ENCODE peak calls at places on chromosomes 16 and 17, in seven cellular contexts. One of them, this sample, is unnamed.

GRCh38 chr17:33292184-33292980 is 713 bp downstream of the ASIC2 start:
- DNase-seq in left colon: no peak
- DNase-seq in CD8-positive, alpha-beta memory T cell: no peak
- DNase-seq in GM04504: no peak
- DNase-seq in NCI-H510A: no peak
- DNase-seq in GM12865: no peak
- DNase-seq in activated T-cell treated with anti-CD3 and anti-CD28 coated beads, Interleukin-2, amount 50 U/mL, for 48 hours: peak
- DNase-seq in this sample: no peak

GRCh38 chr16:4802659-4803287 is 340 bp upstream of the ROGDI start:
- DNase-seq in left colon: peak
- DNase-seq in CD8-positive, alpha-beta memory T cell: peak
- DNase-seq in GM04504: peak
- DNase-seq in NCI-H510A: peak
- DNase-seq in GM12865: peak
- DNase-seq in activated T-cell treated with anti-CD3 and anti-CD28 coated beads, Interleukin-2, amount 50 U/mL, for 48 hours: peak
- DNase-seq in this sample: peak

GRCh38 chr17:79438936-79439335 is 171.9 kb downstream of the RBFOX3 start:
- DNase-seq in left colon: no peak
- DNase-seq in CD8-positive, alpha-beta memory T cell: no peak
- DNase-seq in GM04504: no peak
- DNase-seq in NCI-H510A: no peak
- DNase-seq in GM12865: no peak
- DNase-seq in activated T-cell treated with anti-CD3 and anti-CD28 coated beads, Interleukin-2, amount 50 U/mL, for 48 hours: no peak
- DNase-seq in this sample: no peak

GRCh38 chr17:27871407-27871806 is 21.8 kb downstream of the LYRM9 start:
- DNase-seq in left colon: peak
- DNase-seq in CD8-positive, alpha-beta memory T cell: no peak
- DNase-seq in GM04504: no peak
- DNase-seq in NCI-H510A: no peak
- DNase-seq in GM12865: no peak
- DNase-seq in activated T-cell treated with anti-CD3 and anti-CD28 coated beads, Interleukin-2, amount 50 U/mL, for 48 hours: no peak
- DNase-seq in this sample: no peak

GRCh38 chr16:55357241-55357640 is 33.2 kb downstream of the IRX6 start:
- DNase-seq in left colon: no peak
- DNase-seq in CD8-positive, alpha-beta memory T cell: no peak
- DNase-seq in GM04504: no peak
- DNase-seq in NCI-H510A: no peak
- DNase-seq in GM12865: no peak
- DNase-seq in activated T-cell treated with anti-CD3 and anti-CD28 coated beads, Interleukin-2, amount 50 U/mL, for 48 hours: no peak
- DNase-seq in this sample: no peak

GRCh38 chr17:47819475-47819874 is 2.1 kb downstream of the OSBPL7 start:
- DNase-seq in left colon: peak
- DNase-seq in CD8-positive, alpha-beta memory T cell: no peak
- DNase-seq in GM04504: no peak
- DNase-seq in NCI-H510A: no peak
- DNase-seq in GM12865: no peak
- DNase-seq in activated T-cell treated with anti-CD3 and anti-CD28 coated beads, Interleukin-2, amount 50 U/mL, for 48 hours: no peak
- DNase-seq in this sample: no peak

GRCh38 chr16:84484579-84485254 is 19.7 kb downstream of the MEAK7 start:
- DNase-seq in left colon: no peak
- DNase-seq in CD8-positive, alpha-beta memory T cell: no peak
- DNase-seq in GM04504: peak
- DNase-seq in NCI-H510A: peak
- DNase-seq in GM12865: peak
- DNase-seq in activated T-cell treated with anti-CD3 and anti-CD28 coated beads, Interleukin-2, amount 50 U/mL, for 48 hours: peak
- DNase-seq in this sample: peak

GRCh38 chr17:80678621-80679020 is 134.0 kb downstream of the RPTOR start:
- DNase-seq in left colon: no peak
- DNase-seq in CD8-positive, alpha-beta memory T cell: no peak
- DNase-seq in GM04504: peak
- DNase-seq in NCI-H510A: no peak
- DNase-seq in GM12865: no peak
- DNase-seq in activated T-cell treated with anti-CD3 and anti-CD28 coated beads, Interleukin-2, amount 50 U/mL, for 48 hours: peak
- DNase-seq in this sample: no peak

GRCh38 chr16:65061935-65062334 is 59.9 kb downstream of the CDH11 start:
- DNase-seq in left colon: no peak
- DNase-seq in CD8-positive, alpha-beta memory T cell: no peak
- DNase-seq in GM04504: no peak
- DNase-seq in NCI-H510A: no peak
- DNase-seq in GM12865: no peak
- DNase-seq in activated T-cell treated with anti-CD3 and anti-CD28 coated beads, Interleukin-2, amount 50 U/mL, for 48 hours: no peak
- DNase-seq in this sample: no peak

GRCh38 chr16:25011891-25012499 is 3.2 kb downstream of the ARHGAP17 start:
- DNase-seq in left colon: no peak
- DNase-seq in CD8-positive, alpha-beta memory T cell: no peak
- DNase-seq in GM04504: no peak
- DNase-seq in NCI-H510A: no peak
- DNase-seq in GM12865: no peak
- DNase-seq in activated T-cell treated with anti-CD3 and anti-CD28 coated beads, Interleukin-2, amount 50 U/mL, for 48 hours: no peak
- DNase-seq in this sample: no peak

GRCh38 chr17:1461193-1461944 is 5.3 kb upstream of the CRK start:
- DNase-seq in left colon: no peak
- DNase-seq in CD8-positive, alpha-beta memory T cell: no peak
- DNase-seq in GM04504: no peak
- DNase-seq in NCI-H510A: no peak
- DNase-seq in GM12865: no peak
- DNase-seq in activated T-cell treated with anti-CD3 and anti-CD28 coated beads, Interleukin-2, amount 50 U/mL, for 48 hours: no peak
- DNase-seq in this sample: no peak

GRCh38 chr17:8658800-8659199 is 28.3 kb upstream of the MYH10 start:
- DNase-seq in left colon: no peak
- DNase-seq in CD8-positive, alpha-beta memory T cell: no peak
- DNase-seq in GM04504: no peak
- DNase-seq in NCI-H510A: no peak
- DNase-seq in GM12865: no peak
- DNase-seq in activated T-cell treated with anti-CD3 and anti-CD28 coated beads, Interleukin-2, amount 50 U/mL, for 48 hours: no peak
- DNase-seq in this sample: no peak

GRCh38 chr16:48609453-48610023 is 442 bp downstream of the N4BP1 start:
- DNase-seq in left colon: peak
- DNase-seq in CD8-positive, alpha-beta memory T cell: peak
- DNase-seq in GM04504: no peak
- DNase-seq in NCI-H510A: peak
- DNase-seq in GM12865: peak
- DNase-seq in activated T-cell treated with anti-CD3 and anti-CD28 coated beads, Interleukin-2, amount 50 U/mL, for 48 hours: peak
- DNase-seq in this sample: peak

GRCh38 chr16:23952128-23953041 is 116.6 kb downstream of the PRKCB start:
- DNase-seq in left colon: no peak
- DNase-seq in CD8-positive, alpha-beta memory T cell: peak
- DNase-seq in GM04504: no peak
- DNase-seq in NCI-H510A: no peak
- DNase-seq in GM12865: no peak
- DNase-seq in activated T-cell treated with anti-CD3 and anti-CD28 coated beads, Interleukin-2, amount 50 U/mL, for 48 hours: peak
- DNase-seq in this sample: peak

GRCh38 chr17:4490637-4491061 is 8.0 kb upstream of the SPNS2 start:
- DNase-seq in left colon: no peak
- DNase-seq in CD8-positive, alpha-beta memory T cell: no peak
- DNase-seq in GM04504: no peak
- DNase-seq in NCI-H510A: no peak
- DNase-seq in GM12865: no peak
- DNase-seq in activated T-cell treated with anti-CD3 and anti-CD28 coated beads, Interleukin-2, amount 50 U/mL, for 48 hours: no peak
- DNase-seq in this sample: no peak

GRCh38 chr17:63702223-63702577 is 2.3 kb upstream of the LIMD2 start:
- DNase-seq in left colon: no peak
- DNase-seq in CD8-positive, alpha-beta memory T cell: no peak
- DNase-seq in GM04504: no peak
- DNase-seq in NCI-H510A: peak
- DNase-seq in GM12865: peak
- DNase-seq in activated T-cell treated with anti-CD3 and anti-CD28 coated beads, Interleukin-2, amount 50 U/mL, for 48 hours: peak
- DNase-seq in this sample: no peak

GRCh38 chr16:49382916-49383315 is 9.3 kb downstream of the C16orf78 start:
- DNase-seq in left colon: no peak
- DNase-seq in CD8-positive, alpha-beta memory T cell: no peak
- DNase-seq in GM04504: no peak
- DNase-seq in NCI-H510A: no peak
- DNase-seq in GM12865: peak
- DNase-seq in activated T-cell treated with anti-CD3 and anti-CD28 coated beads, Interleukin-2, amount 50 U/mL, for 48 hours: no peak
- DNase-seq in this sample: peak

GRCh38 chr17:81518785-81519283 is 6.2 kb upstream of the ACTG1 start:
- DNase-seq in left colon: peak
- DNase-seq in CD8-positive, alpha-beta memory T cell: no peak
- DNase-seq in GM04504: no peak
- DNase-seq in NCI-H510A: peak
- DNase-seq in GM12865: peak
- DNase-seq in activated T-cell treated with anti-CD3 and anti-CD28 coated beads, Interleukin-2, amount 50 U/mL, for 48 hours: peak
- DNase-seq in this sample: no peak

GRCh38 chr17:80146121-80147034 is 550 bp downstream of the EIF4A3 start:
- DNase-seq in left colon: peak
- DNase-seq in CD8-positive, alpha-beta memory T cell: peak
- DNase-seq in GM04504: no peak
- DNase-seq in NCI-H510A: no peak
- DNase-seq in GM12865: peak
- DNase-seq in activated T-cell treated with anti-CD3 and anti-CD28 coated beads, Interleukin-2, amount 50 U/mL, for 48 hours: peak
- DNase-seq in this sample: no peak

GRCh38 chr16:71893888-71894228 is 1.5 kb upstream of the IST1 start:
- DNase-seq in left colon: no peak
- DNase-seq in CD8-positive, alpha-beta memory T cell: no peak
- DNase-seq in GM04504: no peak
- DNase-seq in NCI-H510A: no peak
- DNase-seq in GM12865: no peak
- DNase-seq in activated T-cell treated with anti-CD3 and anti-CD28 coated beads, Interleukin-2, amount 50 U/mL, for 48 hours: no peak
- DNase-seq in this sample: no peak

GRCh38 chr16:685967-686366 is 1.8 kb upstream of the JMJD8 start:
- DNase-seq in left colon: no peak
- DNase-seq in CD8-positive, alpha-beta memory T cell: no peak
- DNase-seq in GM04504: no peak
- DNase-seq in NCI-H510A: no peak
- DNase-seq in GM12865: no peak
- DNase-seq in activated T-cell treated with anti-CD3 and anti-CD28 coated beads, Interleukin-2, amount 50 U/mL, for 48 hours: no peak
- DNase-seq in this sample: peak

GRCh38 chr17:75361996-75362395 is 43.5 kb downstream of the GRB2 start:
- DNase-seq in left colon: no peak
- DNase-seq in CD8-positive, alpha-beta memory T cell: no peak
- DNase-seq in GM04504: no peak
- DNase-seq in NCI-H510A: no peak
- DNase-seq in GM12865: no peak
- DNase-seq in activated T-cell treated with anti-CD3 and anti-CD28 coated beads, Interleukin-2, amount 50 U/mL, for 48 hours: no peak
- DNase-seq in this sample: no peak

GRCh38 chr16:61676740-61677139 is 359.5 kb downstream of the CDH8 start:
- DNase-seq in left colon: no peak
- DNase-seq in CD8-positive, alpha-beta memory T cell: no peak
- DNase-seq in GM04504: no peak
- DNase-seq in NCI-H510A: no peak
- DNase-seq in GM12865: no peak
- DNase-seq in activated T-cell treated with anti-CD3 and anti-CD28 coated beads, Interleukin-2, amount 50 U/mL, for 48 hours: no peak
- DNase-seq in this sample: no peak

GRCh38 chr16:3748307-3748706 is 31.0 kb upstream of the TRAP1 start:
- DNase-seq in left colon: no peak
- DNase-seq in CD8-positive, alpha-beta memory T cell: no peak
- DNase-seq in GM04504: no peak
- DNase-seq in NCI-H510A: no peak
- DNase-seq in GM12865: no peak
- DNase-seq in activated T-cell treated with anti-CD3 and anti-CD28 coated beads, Interleukin-2, amount 50 U/mL, for 48 hours: no peak
- DNase-seq in this sample: no peak

GRCh38 chr16:81885976-81886586 is 107.0 kb downstream of the PLCG2 start:
- DNase-seq in left colon: no peak
- DNase-seq in CD8-positive, alpha-beta memory T cell: no peak
- DNase-seq in GM04504: no peak
- DNase-seq in NCI-H510A: no peak
- DNase-seq in GM12865: peak
- DNase-seq in activated T-cell treated with anti-CD3 and anti-CD28 coated beads, Interleukin-2, amount 50 U/mL, for 48 hours: peak
- DNase-seq in this sample: peak

GRCh38 chr16:58615280-58615679 is 14.3 kb downstream of the CNOT1 start:
- DNase-seq in left colon: no peak
- DNase-seq in CD8-positive, alpha-beta memory T cell: no peak
- DNase-seq in GM04504: no peak
- DNase-seq in NCI-H510A: no peak
- DNase-seq in GM12865: no peak
- DNase-seq in activated T-cell treated with anti-CD3 and anti-CD28 coated beads, Interleukin-2, amount 50 U/mL, for 48 hours: no peak
- DNase-seq in this sample: no peak

GRCh38 chr17:48576479-48577309 is 1.5 kb downstream of the HOXB4 start:
- DNase-seq in left colon: no peak
- DNase-seq in CD8-positive, alpha-beta memory T cell: no peak
- DNase-seq in GM04504: no peak
- DNase-seq in NCI-H510A: no peak
- DNase-seq in GM12865: no peak
- DNase-seq in activated T-cell treated with anti-CD3 and anti-CD28 coated beads, Interleukin-2, amount 50 U/mL, for 48 hours: no peak
- DNase-seq in this sample: no peak

GRCh38 chr17:49696233-49696761 is 11.5 kb downstream of the SLC35B1 start:
- DNase-seq in left colon: no peak
- DNase-seq in CD8-positive, alpha-beta memory T cell: peak
- DNase-seq in GM04504: no peak
- DNase-seq in NCI-H510A: no peak
- DNase-seq in GM12865: peak
- DNase-seq in activated T-cell treated with anti-CD3 and anti-CD28 coated beads, Interleukin-2, amount 50 U/mL, for 48 hours: peak
- DNase-seq in this sample: no peak